ENCODE peak calls at places on chromosomes 16 and 17, in six cellular contexts. O is progenitor cell of endocrine pancreas; Z is fibroblast of mammary gland; I is GOT3; W is stimulated activated CD4-positive, alpha-beta T cell treated with anti-CD3 and anti-CD28 coated beads, TNF-alpha, amount 100 ng/mL, for 1 hour; B is NCI-H774. N is an unnamed sample.

GRCh38 chr17:17140590-17140980 is 65.5 kb downstream of the PLD6 start:
- DNase-seq in O (no peak), Z (peak), I (no peak), W (no peak), B (no peak), N (peak)

GRCh38 chr17:63701477-63702222 is 1.7 kb upstream of the LIMD2 start:
- DNase-seq in O (no peak), Z (no peak), I (no peak), W (peak), B (no peak), N (no peak)

GRCh38 chr17:66910651-66911285 is 53.7 kb upstream of the CACNG4 start:
- DNase-seq in O (no peak), Z (no peak), I (no peak), W (no peak), B (no peak), N (no peak)

GRCh38 chr17:34626141-34626681 is 46.8 kb downstream of the TMEM132E start:
- DNase-seq in O (no peak), Z (no peak), I (no peak), W (no peak), B (no peak), N (no peak)

GRCh38 chr17:74243013-74243755 is 29.8 kb downstream of the TTYH2 start:
- DNase-seq in O (no peak), Z (no peak), I (no peak), W (no peak), B (no peak), N (no peak)

GRCh38 chr16:87178177-87178863 is 138.9 kb downstream of the C16orf95 start:
- DNase-seq in O (no peak), Z (no peak), I (no peak), W (no peak), B (no peak), N (no peak)

GRCh38 chr17:14302421-14303099 is 1.7 kb downstream of the HS3ST3B1 start:
- DNase-seq in O (peak), Z (peak), I (peak), W (peak), B (peak), N (peak)

GRCh38 chr16:4415538-4416199 is 727 bp downstream of the CORO7 start:
- DNase-seq in O (no peak), Z (no peak), I (no peak), W (no peak), B (peak), N (no peak)

GRCh38 chr16:81797443-81797842 is 18.4 kb downstream of the PLCG2 start:
- DNase-seq in O (no peak), Z (no peak), I (no peak), W (no peak), B (no peak), N (no peak)

GRCh38 chr17:44906010-44906646 is 6.9 kb upstream of the EFTUD2 start:
- DNase-seq in O (no peak), Z (peak), I (peak), W (no peak), B (no peak), N (peak)

GRCh38 chr17:75273968-75274708 is 3.1 kb upstream of the MIF4GD start:
- DNase-seq in O (no peak), Z (peak), I (no peak), W (no peak), B (no peak), N (no peak)

GRCh38 chr17:72152392-72152727 is 31.5 kb downstream of the SOX9 start:
- DNase-seq in O (no peak), Z (no peak), I (no peak), W (no peak), B (no peak), N (no peak)

GRCh38 chr16:15644306-15644961 is 1.5 kb upstream of the MARF1 start:
- DNase-seq in O (no peak), Z (peak), I (no peak), W (no peak), B (peak), N (peak)

GRCh38 chr16:11857161-11857560 is 5.8 kb upstream of the RSL1D1 start:
- DNase-seq in O (no peak), Z (peak), I (no peak), W (no peak), B (no peak), N (no peak)

GRCh38 chr16:77919761-77920415 is 102.5 kb upstream of the CLEC3A start:
- DNase-seq in O (no peak), Z (no peak), I (no peak), W (no peak), B (no peak), N (no peak)

GRCh38 chr17:63703556-63704258 is 3.8 kb upstream of the LIMD2 start:
- DNase-seq in O (no peak), Z (no peak), I (no peak), W (no peak), B (no peak), N (no peak)

GRCh38 chr16:57618306-57619132 is 9.9 kb upstream of the ADGRG1 start:
- DNase-seq in O (no peak), Z (no peak), I (no peak), W (no peak), B (no peak), N (no peak)

GRCh38 chr17:81392909-81393654 is 2.2 kb upstream of the BAHCC1 start:
- DNase-seq in O (no peak), Z (no peak), I (no peak), W (no peak), B (no peak), N (no peak)

GRCh38 chr16:11391576-11391975 is 46.3 kb downstream of the RMI2 start:
- DNase-seq in O (no peak), Z (no peak), I (no peak), W (no peak), B (peak), N (no peak)

GRCh38 chr17:82301300-82301915 is 16.0 kb downstream of the CD7 start:
- DNase-seq in O (no peak), Z (no peak), I (no peak), W (no peak), B (no peak), N (no peak)

GRCh38 chr16:84115919-84116719 is 623 bp downstream of the MBTPS1 start:
- DNase-seq in O (no peak), Z (peak), I (no peak), W (peak), B (no peak), N (peak)

GRCh38 chr16:65202461-65202860 is 80.6 kb upstream of the CDH11 start:
- DNase-seq in O (no peak), Z (peak), I (no peak), W (no peak), B (no peak), N (peak)

GRCh38 chr16:73956592-73957495 is 339.8 kb upstream of the PSMD7 start:
- DNase-seq in O (peak), Z (peak), I (no peak), W (no peak), B (peak), N (peak)

GRCh38 chr17:48026503-48027321 is 10.9 kb downstream of the COPZ2 start:
- DNase-seq in O (peak), Z (peak), I (peak), W (peak), B (peak), N (peak)

GRCh38 chr17:72122002-72122310 is 1.1 kb downstream of the SOX9 start:
- DNase-seq in O (no peak), Z (no peak), I (no peak), W (no peak), B (no peak), N (no peak)

GRCh38 chr17:38605852-38606645 is at the start of gene SRCIN1:
- DNase-seq in O (peak), Z (no peak), I (no peak), W (no peak), B (peak), N (no peak)

GRCh38 chr17:7807206-7807605 is 26.8 kb upstream of the KDM6B start:
- DNase-seq in O (no peak), Z (no peak), I (no peak), W (no peak), B (no peak), N (no peak)

GRCh38 chr16:34802848-34803599 is 1343.6 kb downstream of the TP53TG3F start:
- DNase-seq in O (no peak), Z (no peak), I (no peak), W (no peak), B (no peak), N (no peak)

GRCh38 chr17:4953461-4953961 is 2.6 kb downstream of the ENO3 start:
- DNase-seq in O (no peak), Z (no peak), I (no peak), W (no peak), B (no peak), N (no peak)

GRCh38 chr17:78289802-78290363 is 58.5 kb downstream of the TMEM235 start:
- DNase-seq in O (peak), Z (peak), I (peak), W (peak), B (peak), N (peak)

GRCh38 chr17:83152745-83153611 is 73.6 kb downstream of the METRNL start:
- DNase-seq in O (no peak), Z (no peak), I (no peak), W (no peak), B (peak), N (no peak)

GRCh38 chr16:31201511-31202401 is 804 bp downstream of the PYCARD start:
- DNase-seq in O (peak), Z (no peak), I (no peak), W (no peak), B (no peak), N (peak)

GRCh38 chr16:85751665-85752501 is 987 bp upstream of the C16orf74 start:
- DNase-seq in O (no peak), Z (no peak), I (no peak), W (no peak), B (no peak), N (peak)

GRCh38 chr17:64399767-64400156 is 9.1 kb upstream of the PECAM1 start:
- DNase-seq in O (no peak), Z (no peak), I (no peak), W (no peak), B (no peak), N (no peak)

GRCh38 chr16:48054881-48055601 is 100.8 kb downstream of the ABCC12 start:
- DNase-seq in O (peak), Z (peak), I (no peak), W (no peak), B (peak), N (peak)

GRCh38 chr16:30028438-30029093 is 2.5 kb downstream of the TLCD3B start:
- DNase-seq in O (peak), Z (no peak), I (no peak), W (no peak), B (no peak), N (no peak)

GRCh38 chr17:76234354-76234679 is 6.0 kb downstream of the RNF157 start:
- DNase-seq in O (no peak), Z (peak), I (no peak), W (no peak), B (no peak), N (no peak)

GRCh38 chr17:78993981-78994671 is 14.4 kb upstream of the LGALS3BP start:
- DNase-seq in O (no peak), Z (no peak), I (no peak), W (no peak), B (no peak), N (no peak)

N was measured in foreskin keratinocyte.